ENCODE peak calls at places on chromosomes 13 and 19, in seven cellular contexts. D is NCI-H1092 treated with DMSO at 0.1 percent for 48 hours, P is NCI-H446 treated with DMSO at 0.1 percent for 48 hours, L is activated T-cell treated with anti-CD3 and anti-CD28 coated beads for 1 hour, X is T-helper 2 cell, Q is brain microvascular endothelial cell, G is mesenchymal stem cell. K is an unnamed sample.

GRCh38 chr13:35552172-35552844 is 75.8 kb upstream of the MAB21L1 start:
- DNase-seq in D (no peak), P (no peak), L (no peak), X (no peak), Q (no peak), G (no peak), K (no peak)

GRCh38 chr13:74325106-74325505 is 190.9 kb upstream of the KLF12 start:
- DNase-seq in D (peak), P (peak), L (no peak), X (no peak), Q (peak), G (peak), K (no peak)

GRCh38 chr19:2703691-2704216 is 1.3 kb upstream of the GNG7 start:
- DNase-seq in D (no peak), P (no peak), L (no peak), X (no peak), Q (no peak), G (no peak), K (no peak)

GRCh38 chr19:13164370-13165090 is 14.3 kb downstream of the IER2 start:
- DNase-seq in D (peak), P (no peak), L (no peak), X (peak), Q (no peak), G (peak), K (peak)

GRCh38 chr19:36258028-36258875 is 43.3 kb downstream of the ZNF146 start:
- DNase-seq in D (no peak), P (no peak), L (no peak), X (no peak), Q (no peak), G (no peak), K (no peak)

GRCh38 chr19:14161305-14161704 is 24.9 kb upstream of the ASF1B start:
- DNase-seq in D (no peak), P (no peak), L (no peak), X (no peak), Q (no peak), G (no peak), K (no peak)

GRCh38 chr19:13029301-13029880 is 34.1 kb downstream of the NFIX start:
- DNase-seq in D (no peak), P (no peak), L (no peak), X (no peak), Q (no peak), G (no peak), K (no peak)

GRCh38 chr19:11849264-11849615 is 714 bp downstream of the ZNF439 start:
- DNase-seq in D (no peak), P (no peak), L (no peak), X (no peak), Q (no peak), G (no peak), K (no peak)

GRCh38 chr19:8505680-8506401 is 3.4 kb upstream of the PRAM1 start:
- DNase-seq in D (peak), P (no peak), L (peak), X (peak), Q (peak), G (peak), K (peak)

GRCh38 chr19:7969560-7969949 is 26.1 kb upstream of the TIMM44 start:
- DNase-seq in D (no peak), P (no peak), L (no peak), X (no peak), Q (no peak), G (no peak), K (no peak)

GRCh38 chr19:5072115-5072514 is 103.2 kb downstream of the KDM4B start:
- DNase-seq in D (no peak), P (no peak), L (no peak), X (no peak), Q (no peak), G (no peak), K (no peak)

GRCh38 chr19:37855098-37855497 is 51.3 kb downstream of the WDR87 start:
- DNase-seq in D (peak), P (no peak), L (peak), X (no peak), Q (peak), G (no peak), K (no peak)

GRCh38 chr19:46660008-46660517 is 919 bp downstream of the DACT3 start:
- DNase-seq in D (no peak), P (no peak), L (no peak), X (no peak), Q (no peak), G (peak), K (peak)

GRCh38 chr13:42750858-42751257 is 30.5 kb upstream of the FAM216B start:
- DNase-seq in D (no peak), P (peak), L (no peak), X (no peak), Q (no peak), G (no peak), K (no peak)

GRCh38 chr13:72530471-72530870 is 197.0 kb downstream of the MZT1 start:
- DNase-seq in D (no peak), P (no peak), L (no peak), X (no peak), Q (peak), G (no peak), K (no peak)

GRCh38 chr19:6278740-6279619 is 795 bp downstream of the MLLT1 start:
- DNase-seq in D (no peak), P (no peak), L (no peak), X (no peak), Q (no peak), G (peak), K (no peak)

GRCh38 chr13:104043184-104043583 is 977.0 kb upstream of the SLC10A2 start:
- DNase-seq in D (no peak), P (no peak), L (no peak), X (no peak), Q (no peak), G (peak), K (no peak)

GRCh38 chr19:50195224-50195623 is 8.2 kb upstream of the MYH14 start:
- DNase-seq in D (no peak), P (no peak), L (no peak), X (no peak), Q (no peak), G (no peak), K (no peak)

GRCh38 chr13:31166591-31166990 is 4.9 kb upstream of the HSPH1 start:
- DNase-seq in D (no peak), P (no peak), L (no peak), X (no peak), Q (no peak), G (no peak), K (no peak)

GRCh38 chr19:21463449-21464105 is 41.8 kb upstream of the ZNF429 start:
- DNase-seq in D (peak), P (no peak), L (peak), X (no peak), Q (no peak), G (no peak), K (peak)

GRCh38 chr19:40410030-40410389 is 3.2 kb downstream of the PRX start:
- DNase-seq in D (no peak), P (no peak), L (no peak), X (no peak), Q (no peak), G (no peak), K (no peak)

GRCh38 chr13:114285166-114285808 is 3.9 kb downstream of the UPF3A start:
- DNase-seq in D (no peak), P (no peak), L (no peak), X (no peak), Q (no peak), G (peak), K (no peak)

GRCh38 chr13:74077847-74078246 is 56.4 kb downstream of the KLF12 start:
- DNase-seq in D (no peak), P (no peak), L (no peak), X (no peak), Q (no peak), G (peak), K (no peak)

GRCh38 chr13:23433171-23434153 is at the start of gene SACS:
- DNase-seq in D (peak), P (no peak), L (no peak), X (no peak), Q (peak), G (peak), K (peak)

GRCh38 chr13:99855516-99855915 is 116.1 kb downstream of the ZIC5 start:
- DNase-seq in D (no peak), P (no peak), L (no peak), X (no peak), Q (no peak), G (no peak), K (no peak)

GRCh38 chr13:48009298-48009697 is 8.2 kb upstream of the SUCLA2 start:
- DNase-seq in D (no peak), P (no peak), L (no peak), X (no peak), Q (peak), G (peak), K (no peak)

GRCh38 chr13:52454459-52454824 is 836 bp upstream of the CKAP2 start:
- DNase-seq in D (peak), P (no peak), L (no peak), X (no peak), Q (no peak), G (peak), K (no peak)

GRCh38 chr19:33704271-33704670 is 82.5 kb downstream of the CHST8 start:
- DNase-seq in D (no peak), P (no peak), L (no peak), X (no peak), Q (no peak), G (no peak), K (no peak)

GRCh38 chr13:100875392-100876043 is 200.9 kb upstream of the TMTC4 start:
- DNase-seq in D (no peak), P (no peak), L (no peak), X (no peak), Q (peak), G (peak), K (no peak)

GRCh38 chr19:912181-913079 is 589 bp downstream of the R3HDM4 start:
- DNase-seq in D (peak), P (no peak), L (no peak), X (no peak), Q (no peak), G (no peak), K (no peak)

GRCh38 chr13:38090913-38091312 is 221.3 kb upstream of the TRPC4 start:
- DNase-seq in D (no peak), P (peak), L (no peak), X (no peak), Q (no peak), G (no peak), K (no peak)

GRCh38 chr19:14536926-14537692 is 7.7 kb downstream of the TECR start:
- DNase-seq in D (no peak), P (no peak), L (no peak), X (no peak), Q (peak), G (peak), K (peak)

GRCh38 chr13:109246001-109246400 is 540.4 kb downstream of the IRS2 start:
- DNase-seq in D (no peak), P (no peak), L (no peak), X (no peak), Q (no peak), G (no peak), K (no peak)

GRCh38 chr13:74920945-74921725 is 560.8 kb downstream of the TBC1D4 start:
- DNase-seq in D (no peak), P (no peak), L (no peak), X (no peak), Q (no peak), G (peak), K (no peak)

GRCh38 chr19:48418317-48419064 is 25.0 kb downstream of the GRIN2D start:
- DNase-seq in D (no peak), P (no peak), L (no peak), X (no peak), Q (no peak), G (peak), K (no peak)

GRCh38 chr13:30143671-30144400 is 163.5 kb downstream of the KATNAL1 start:
- DNase-seq in D (no peak), P (no peak), L (no peak), X (no peak), Q (peak), G (peak), K (no peak)

GRCh38 chr19:42295831-42296525 is 6.0 kb upstream of the PRR19 start:
- DNase-seq in D (peak), P (no peak), L (peak), X (peak), Q (no peak), G (peak), K (peak)

K was measured in neural crest cell.